ENCODE peak calls at places on chromosomes 6 and 20, in eight cellular contexts. J, H, I, U, K, P, V and C are unnamed samples.

GRCh38 chr6:30883743-30884520 is at the start of gene DDR1:
- DNase-seq in J (no peak), H (peak; percentile 89), I (peak; percentile 76), U (peak; percentile 43), K (peak; percentile 39), P (peak; percentile 52), V (peak; percentile 30), C (peak; percentile 95)

GRCh38 chr6:3569817-3570216 is 113.0 kb upstream of the SLC22A23 start:
- DNase-seq in J (no peak), H (no peak), I (no peak), U (no peak), K (no peak), P (no peak), V (no peak), C (no peak)

GRCh38 chr20:50367739-50368375 is 142.3 kb upstream of the PTPN1 start:
- DNase-seq in J (no peak), H (no peak), I (no peak), U (no peak), K (no peak), P (no peak), V (no peak), C (no peak)

GRCh38 chr6:38371312-38371672 is 268.4 kb downstream of the BTBD9 start:
- DNase-seq in J (no peak), H (no peak), I (no peak), U (no peak), K (no peak), P (peak; percentile 28), V (no peak), C (no peak)

GRCh38 chr6:107264357-107264831 is 149.1 kb upstream of the BEND3 start:
- DNase-seq in J (no peak), H (no peak), I (no peak), U (no peak), K (no peak), P (peak; percentile 90), V (peak; percentile 68), C (no peak)

GRCh38 chr6:32668226-32668747 is 1.8 kb upstream of the HLA-DQB1 start:
- DNase-seq in J (no peak), H (peak; percentile 23), I (peak; percentile 78), U (no peak), K (peak; percentile 59), P (peak; percentile 27), V (no peak), C (peak; percentile 41)

GRCh38 chr20:49964964-49965780 is 17.6 kb upstream of the SNAI1 start:
- DNase-seq in J (no peak), H (no peak), I (no peak), U (no peak), K (no peak), P (no peak), V (no peak), C (no peak)

GRCh38 chr6:17156112-17156921 is 54.5 kb downstream of the STMND1 start:
- DNase-seq in J (peak; percentile 20), H (peak; percentile 80), I (peak; percentile 74), U (peak; percentile 80), K (peak; percentile 43), P (peak; percentile 79), V (peak; percentile 65), C (peak; percentile 50)

GRCh38 chr6:166305562-166306117 is 2.6 kb downstream of the PRR18 start:
- DNase-seq in J (no peak), H (no peak), I (no peak), U (no peak), K (no peak), P (no peak), V (no peak), C (no peak)

GRCh38 chr6:155107432-155108069 is 112.4 kb downstream of the TIAM2 start:
- DNase-seq in J (no peak), H (no peak), I (no peak), U (no peak), K (no peak), P (no peak), V (no peak), C (no peak)

GRCh38 chr6:95145457-95145856 is 431.9 kb upstream of the MANEA start:
- DNase-seq in J (no peak), H (no peak), I (no peak), U (no peak), K (no peak), P (no peak), V (no peak), C (no peak)

GRCh38 chr6:489762-490161 is 98.2 kb downstream of the IRF4 start:
- DNase-seq in J (no peak), H (no peak), I (no peak), U (no peak), K (no peak), P (no peak), V (no peak), C (no peak)

GRCh38 chr6:45830441-45831139 is 185.1 kb downstream of the CLIC5 start:
- DNase-seq in J (no peak), H (no peak), I (no peak), U (no peak), K (peak; percentile 25), P (peak; percentile 46), V (peak; percentile 12), C (no peak)

GRCh38 chr20:52572687-52573086 is 381.1 kb upstream of the ZFP64 start:
- DNase-seq in J (no peak), H (no peak), I (no peak), U (no peak), K (no peak), P (no peak), V (peak; percentile 8), C (no peak)

GRCh38 chr20:3898639-3899038 is 9.5 kb downstream of the PANK2 start:
- DNase-seq in J (no peak), H (no peak), I (no peak), U (no peak), K (no peak), P (no peak), V (no peak), C (no peak)

GRCh38 chr20:3896853-3897252 is 7.7 kb downstream of the PANK2 start:
- DNase-seq in J (no peak), H (no peak), I (no peak), U (no peak), K (no peak), P (no peak), V (no peak), C (no peak)

GRCh38 chr20:3900187-3900604 is 11.0 kb downstream of the PANK2 start:
- DNase-seq in J (no peak), H (no peak), I (no peak), U (no peak), K (no peak), P (no peak), V (peak; percentile 29), C (no peak)

GRCh38 chr20:3894796-3895195 is 5.6 kb downstream of the PANK2 start:
- DNase-seq in J (no peak), H (no peak), I (no peak), U (no peak), K (no peak), P (no peak), V (no peak), C (no peak)

GRCh38 chr20:3896302-3896701 is 7.1 kb downstream of the PANK2 start:
- DNase-seq in J (no peak), H (no peak), I (no peak), U (no peak), K (no peak), P (peak; percentile 39), V (no peak), C (no peak)
- H3K27ac ChIP-seq in J (peak overlapping the region; percentile 54), H (no peak overlapping the region), I (no peak overlapping the region), U (no peak overlapping the region), K (no peak overlapping the region), P (no peak overlapping the region), V (no peak overlapping the region), C (no peak overlapping the region)

GRCh38 chr20:38934530-38934929 is 8.3 kb downstream of the FAM83D start:
- DNase-seq in J (no peak), H (no peak), I (no peak), U (no peak), K (no peak), P (no peak), V (no peak), C (no peak)
- H3K4me3 ChIP-seq in J (no peak overlapping the region), H (no peak overlapping the region), I (no peak overlapping the region), U (no peak overlapping the region), K (no peak overlapping the region), P (no peak overlapping the region), V (no peak overlapping the region), C (no peak overlapping the region)

GRCh38 chr6:151690303-151690702 is 117.2 kb upstream of the ESR1 start:
- DNase-seq in J (no peak), H (no peak), I (no peak), U (no peak), K (no peak), P (no peak), V (no peak), C (no peak)
- H3K27ac ChIP-seq in J (peak overlapping the region; percentile 54), H (peak overlapping the region; percentile 46), I (peak overlapping the region; percentile 78), U (no peak overlapping the region), K (no peak overlapping the region), P (no peak overlapping the region), V (no peak overlapping the region), C (peak overlapping the region; percentile 58)

DNA sequence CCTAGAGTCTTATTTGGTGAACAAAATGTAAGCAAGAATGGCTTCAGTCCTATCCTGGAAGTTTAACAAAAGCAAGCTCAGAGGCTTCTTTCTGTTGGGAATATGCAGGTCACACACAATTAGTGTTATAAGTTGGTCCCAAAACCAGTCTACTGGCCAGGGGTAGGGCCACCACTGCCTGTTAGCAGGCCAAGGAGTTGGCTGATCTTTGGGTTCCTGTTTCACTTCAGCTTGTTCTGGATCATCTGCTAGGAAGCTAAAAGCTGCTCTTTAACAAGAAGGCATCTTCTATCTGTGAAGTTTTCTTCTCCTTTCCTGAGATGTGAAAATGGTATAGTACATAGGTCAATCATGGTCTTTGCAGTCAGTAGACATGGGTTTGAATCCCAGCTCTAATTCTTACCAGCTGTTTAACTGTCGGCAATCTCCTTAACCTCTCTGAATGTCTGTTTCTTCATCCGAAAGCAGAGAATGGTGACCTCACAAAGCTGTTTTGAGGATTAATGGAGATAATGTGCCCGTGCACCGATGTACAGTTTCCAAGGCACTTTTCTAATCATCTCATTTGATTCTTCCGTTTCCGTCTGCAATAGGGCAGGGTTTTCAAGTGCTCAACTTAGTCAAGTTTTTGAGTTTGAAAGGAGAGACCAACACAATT is 271.2 kb upstream of the TAB2 start:
- DNase-seq in J (no peak), H (no peak), I (no peak), U (no peak), K (no peak), P (no peak), V (no peak), C (no peak)
- H3K4me3 ChIP-seq in J (no peak overlapping the region), H (no peak overlapping the region), I (no peak overlapping the region), U (no peak overlapping the region), K (no peak overlapping the region), P (no peak overlapping the region), V (no peak overlapping the region), C (no peak overlapping the region)

DNA sequence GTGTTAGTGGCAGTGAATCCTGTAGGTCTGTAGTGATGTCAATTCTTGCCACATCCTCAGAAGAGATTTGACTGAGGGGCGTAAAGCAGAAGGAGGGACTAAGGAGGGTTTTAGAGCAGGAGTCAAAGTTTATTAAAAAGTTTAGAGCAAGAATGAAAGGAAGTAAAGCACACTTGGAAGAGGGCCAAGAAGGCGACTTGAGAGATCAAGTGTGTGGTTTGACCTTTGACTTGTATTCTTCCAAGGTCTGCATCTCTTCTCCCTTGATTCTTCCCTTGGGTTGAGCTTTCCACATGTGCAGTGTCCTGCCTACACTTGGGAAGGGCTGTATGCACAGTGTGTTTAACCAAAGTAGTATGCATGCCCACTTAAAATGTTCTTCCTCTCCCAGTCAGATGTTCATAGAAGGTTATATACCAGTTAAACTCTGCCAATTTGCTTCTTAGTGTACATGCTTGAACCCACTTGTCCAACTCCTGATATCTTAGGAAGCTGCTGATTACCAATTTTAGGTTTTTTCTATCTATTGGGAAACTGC is 627.6 kb downstream of the MMUT start:
- DNase-seq in J (no peak), H (no peak), I (no peak), U (no peak), K (no peak), P (peak; percentile 65), V (no peak), C (no peak)
- H3K27ac ChIP-seq in J (no peak overlapping the region), H (no peak overlapping the region), I (no peak overlapping the region), U (no peak overlapping the region), K (no peak overlapping the region), P (no peak overlapping the region), V (no peak overlapping the region), C (no peak overlapping the region)